ENCODE peak calls at places on chromosomes 6 and 20, in four cellular contexts. K, A, M and U are unnamed samples.

GRCh38 chr6:155077331-155077730 is 82.2 kb downstream of the TIAM2 start:
- DNase-seq in K (no peak), A (no peak), M (no peak), U (no peak)

GRCh38 chr6:37717836-37718251 is 20.2 kb upstream of the MDGA1 start:
- DNase-seq in A (peak; percentile 83), K (no peak), M (no peak), U (no peak)

GRCh38 chr6:6497976-6498375 is 90.5 kb upstream of the LY86 start:
- DNase-seq in A (no peak), K (no peak), M (no peak), U (no peak)

GRCh38 chr20:57654998-57655811 is 35.0 kb upstream of the ZBP1 start:
- DNase-seq in K (no peak), M (no peak), A (no peak), U (no peak)

GRCh38 chr20:3686867-3687321 is 5.1 kb upstream of the ADAM33 start:
- DNase-seq in M (no peak), K (peak; percentile 69), A (no peak), U (peak; percentile 31)

GRCh38 chr6:105077592-105078463 is 102.0 kb downstream of the POPDC3 start:
- DNase-seq in A (no peak), K (peak; percentile 12), M (no peak), U (peak; percentile 63)

GRCh38 chr6:68008445-68008844 is 626.6 kb upstream of the ADGRB3 start:
- DNase-seq in A (no peak), K (no peak), M (no peak), U (peak; percentile 28)

GRCh38 chr20:25490656-25491445 is 83.4 kb downstream of the GINS1 start:
- DNase-seq in K (no peak), M (no peak), A (no peak), U (no peak)

GRCh38 chr6:152124432-152125074 is 317.1 kb downstream of the ESR1 start:
- DNase-seq in M (no peak), A (peak; percentile 34), K (peak; percentile 38), U (peak; percentile 49)

GRCh38 chr20:58294497-58295455 is 14.7 kb upstream of the RAB22A start:
- DNase-seq in M (no peak), A (no peak), K (no peak), U (no peak)

GRCh38 chr20:37411408-37412306 is 65.7 kb downstream of the SRC start:
- DNase-seq in K (no peak), A (no peak), M (no peak), U (no peak)